ENCODE peak calls at places on chromosomes 11 and 22, in ten cellular contexts. V is HCT116, K is hepatocyte, S is ovary, E is astrocyte, Y is left ventricle myocardium inferior, J is body of pancreas, Z is upper lobe of right lung, W is OCI-LY7, I is colonic mucosa. M is an unnamed sample.
A peak's percentile ranks its signal among the peaks of the same experiment; 100 is the strongest.

GRCh38 chr11:19673924-19674390 is 38.7 kb upstream of the NAV2 start:
- DNase-seq in V (no peak), K (peak; percentile 75), S (peak; percentile 16), E (peak; percentile 36), Y (peak; percentile 83), J (no peak), Z (peak; percentile 86), W (no peak), I (peak; percentile 41), M (no peak)

GRCh38 chr11:83628622-83629347 is 342.6 kb upstream of the CCDC90B start:
- DNase-seq in V (no peak), K (no peak), S (no peak), E (no peak), Y (no peak), J (no peak), Z (no peak), W (no peak), I (no peak), M (no peak)

GRCh38 chr11:82978422-82979099 is 77.0 kb downstream of the DDIAS start:
- DNase-seq in V (no peak), K (no peak), S (no peak), E (peak; percentile 89), Y (no peak), J (no peak), Z (no peak), W (no peak), I (no peak), M (no peak)

GRCh38 chr22:32877196-32877595 is 75.7 kb downstream of the TIMP3 start:
- DNase-seq in V (no peak), K (no peak), S (no peak), E (no peak), Y (no peak), J (no peak), Z (no peak), W (no peak), I (no peak), M (no peak)

GRCh38 chr11:34234086-34234740 is 123.6 kb downstream of the ABTB2 start:
- DNase-seq in V (peak; percentile 64), K (peak; percentile 78), S (no peak), E (peak; percentile 75), Y (no peak), J (peak; percentile 50), Z (no peak), W (peak; percentile 68), I (peak; percentile 86), M (peak; percentile 79)

GRCh38 chr22:39153220-39153860 is 860 bp upstream of the CBX7 start:
- DNase-seq in V (no peak), K (peak; percentile 7), S (peak; percentile 33), E (no peak), Y (no peak), J (no peak), Z (peak; percentile 65), W (no peak), I (no peak), M (no peak)

GRCh38 chr22:29907753-29908515 is 25.0 kb downstream of the MTMR3 start:
- DNase-seq in V (peak; percentile 93), K (peak; percentile 92), S (peak; percentile 71), E (peak; percentile 97), Y (peak; percentile 72), J (peak; percentile 91), Z (peak; percentile 76), W (no peak), I (peak; percentile 91), M (no peak)

GRCh38 chr22:26740253-26740652 is 82.9 kb downstream of the MIAT start:
- DNase-seq in V (no peak), K (no peak), S (no peak), E (no peak), Y (no peak), J (no peak), Z (no peak), W (no peak), I (no peak), M (no peak)

GRCh38 chr11:125141178-125141577 is 23.4 kb upstream of the PKNOX2 start:
- DNase-seq in V (no peak), K (no peak), S (no peak), E (no peak), Y (no peak), J (no peak), Z (no peak), W (no peak), I (no peak), M (no peak)

GRCh38 chr11:105611414-105611813 is 1.5 kb downstream of the GRIA4 start:
- DNase-seq in V (no peak), K (no peak), S (no peak), E (no peak), Y (no peak), J (no peak), Z (no peak), W (no peak), I (no peak), M (no peak)

GRCh38 chr22:17095538-17095937 is 10.7 kb downstream of the IL17RA start:
- DNase-seq in V (no peak), K (no peak), S (no peak), E (no peak), Y (no peak), J (no peak), Z (peak; percentile 17), W (no peak), I (no peak), M (no peak)
- TF ChIP-seq CTCF in V (peak; percentile 58), K (no peak), S (no peak), E (peak; percentile 19), Y (peak; percentile 51), J (no peak), Z (peak; percentile 31), W (peak; percentile 74), I (no peak), M (peak; percentile 47)

GRCh38 chr11:33187851-33188722 is 26.8 kb upstream of the CSTF3 start:
- DNase-seq in V (no peak), K (no peak), S (no peak), E (no peak), Y (no peak), J (no peak), Z (no peak), W (no peak), I (peak; percentile 35), M (no peak)
- H3K4me3 ChIP-seq in V (no peak overlapping the region), K (no peak overlapping the region), S (no peak overlapping the region), E (no peak overlapping the region), Y (no peak overlapping the region), J (no peak overlapping the region), Z (no peak overlapping the region), W (no peak overlapping the region), I (no peak overlapping the region), M (no peak overlapping the region)

GRCh38 chr22:19373450-19373849 is 58.1 kb downstream of the HIRA start:
- DNase-seq in V (no peak), K (no peak), S (no peak), E (no peak), Y (no peak), J (no peak), Z (no peak), W (no peak), I (no peak), M (no peak)

GRCh38 chr22:19368876-19369275 is 62.7 kb downstream of the HIRA start:
- DNase-seq in V (no peak), K (no peak), S (no peak), E (no peak), Y (no peak), J (no peak), Z (peak; percentile 34), W (no peak), I (no peak), M (no peak)

GRCh38 chr22:19371893-19372292 is 59.6 kb downstream of the HIRA start:
- DNase-seq in V (no peak), K (no peak), S (no peak), E (no peak), Y (no peak), J (no peak), Z (no peak), W (no peak), I (no peak), M (no peak)

DNA sequence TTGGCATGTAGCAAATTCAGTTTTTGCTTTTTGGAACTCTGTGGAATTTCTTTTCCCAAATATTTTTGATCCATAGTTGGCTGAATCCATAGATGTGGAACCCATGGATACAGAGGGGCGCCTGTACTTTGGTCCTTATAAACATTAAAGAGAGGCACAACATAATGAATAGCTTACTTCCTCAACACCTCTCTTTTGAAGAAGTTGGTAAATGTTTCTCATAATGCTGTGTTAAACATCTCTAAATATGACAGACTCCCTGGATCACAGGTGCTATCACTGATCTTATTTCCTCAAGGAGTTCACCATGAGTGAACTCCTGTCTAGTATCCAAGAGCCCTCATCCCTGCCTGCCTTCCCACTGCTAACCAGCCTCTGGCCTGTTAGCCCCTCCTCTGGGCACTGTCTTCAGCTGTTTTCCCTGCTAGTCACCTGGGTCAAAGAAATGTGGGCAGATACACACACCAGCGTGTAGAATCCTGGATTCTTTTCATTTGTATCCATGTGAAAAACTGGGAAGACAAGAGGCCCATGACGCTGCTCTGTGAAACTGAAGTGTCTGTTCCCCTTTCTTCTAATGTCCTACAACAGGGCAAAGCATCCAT is 63.7 kb downstream of the HIRA start:
- DNase-seq in V (no peak), K (no peak), S (no peak), E (no peak), Y (no peak), J (no peak), Z (no peak), W (no peak), I (no peak), M (no peak)
- H3K36me3 ChIP-seq in V (peaks cover 17% of the 10 kb centered on the region), K (no peaks in the 10 kb centered on the region), S (no peaks in the 10 kb centered on the region), E (peaks cover 39% of the 10 kb centered on the region), Y (peaks cover 79% of the 10 kb centered on the region), J (peaks cover 4% of the 10 kb centered on the region), Z (peaks cover 83% of the 10 kb centered on the region), W (peaks cover 90% of the 10 kb centered on the region), I (no peaks in the 10 kb centered on the region), M (peaks cover 7% of the 10 kb centered on the region)

GRCh38 chr11:13965337-13965736 is 2.8 kb downstream of the SPON1 start:
- DNase-seq in V (no peak), K (peak; percentile 78), S (no peak), E (no peak), Y (no peak), J (no peak), Z (no peak), W (no peak), I (peak; percentile 90), M (no peak)

GRCh38 chr11:13972958-13973357 is 10.4 kb downstream of the SPON1 start:
- DNase-seq in V (no peak), K (no peak), S (no peak), E (no peak), Y (no peak), J (no peak), Z (no peak), W (no peak), I (no peak), M (no peak)

GRCh38 chr11:13966486-13966885 is 4.0 kb downstream of the SPON1 start:
- DNase-seq in V (no peak), K (no peak), S (no peak), E (no peak), Y (no peak), J (no peak), Z (no peak), W (no peak), I (no peak), M (no peak)

GRCh38 chr11:13972033-13972910 is 9.7 kb downstream of the SPON1 start:
- DNase-seq in V (no peak), K (no peak), S (peak; percentile 15), E (peak; percentile 62), Y (no peak), J (no peak), Z (no peak), W (no peak), I (no peak), M (no peak)

DNA sequence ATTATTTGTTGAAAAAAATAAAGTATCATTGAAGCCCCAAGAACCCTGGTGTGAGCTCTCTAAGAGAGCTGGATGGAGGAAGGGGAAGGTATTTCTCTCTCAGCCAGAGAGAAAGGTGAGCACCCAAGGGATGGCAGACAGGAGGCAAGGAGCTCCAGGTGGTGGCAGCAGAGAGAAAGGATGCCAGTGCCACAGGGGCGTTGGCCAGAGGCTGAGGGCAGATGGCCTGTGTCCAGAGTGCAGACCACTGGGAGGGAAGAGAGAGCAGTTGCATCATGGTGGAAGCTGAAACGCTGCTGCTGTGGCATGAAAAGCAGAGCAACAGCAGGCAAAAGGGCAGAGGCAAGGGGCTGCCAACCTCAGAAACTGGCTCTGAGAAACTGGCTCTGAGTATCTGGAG is 8.5 kb downstream of the SPON1 start:
- DNase-seq in V (peak; percentile 24), K (peak; percentile 60), S (no peak), E (no peak), Y (no peak), J (no peak), Z (no peak), W (peak; percentile 44), I (peak; percentile 81), M (no peak)
- TF ChIP-seq CTCF in V (peak; percentile 69), K (peak; percentile 44), S (no peak), E (no peak), Y (peak; percentile 48), J (peak; percentile 22), Z (peak; percentile 35), W (peak; percentile 77), I (peak; percentile 48), M (peak; percentile 44)